ENCODE peak calls at places on chromosomes 2 and 18, in seven cellular contexts. W is right lobe of liver, K is prostate gland, A is lower leg skin, C is upper lobe of right lung, I is fibroblast of mammary gland, J is HL-60. E is an unnamed sample.

GRCh38 chr2:26292646-26293045 is 47.9 kb downstream of the HADHB start:
- DNase-seq in J (no peak), I (peak; percentile 67), C (no peak), W (no peak), A (no peak), K (no peak), E (peak; percentile 41)

GRCh38 chr2:62221141-62221540 is 25.2 kb downstream of the B3GNT2 start:
- DNase-seq in J (no peak), A (no peak), C (no peak), W (no peak), K (no peak), I (peak; percentile 62), E (peak; percentile 87)

GRCh38 chr2:168699834-168700417 is 102.5 kb upstream of the NOSTRIN start:
- DNase-seq in W (peak; percentile 94), C (no peak), J (no peak), I (peak; percentile 78), K (peak; percentile 25), A (peak; percentile 42), E (peak; percentile 91)

GRCh38 chr2:219620546-219620945 is 6.9 kb upstream of the SLC4A3 start:
- DNase-seq in W (no peak), J (no peak), A (no peak), C (no peak), K (no peak), I (no peak), E (no peak)

GRCh38 chr2:85243101-85244072 is 84.4 kb downstream of the TGOLN2 start:
- DNase-seq in K (no peak), A (no peak), C (peak; percentile 78), W (no peak), J (no peak), I (peak; percentile 27), E (no peak)

GRCh38 chr2:50143822-50144575 is 887.9 kb downstream of the NRXN1 start:
- DNase-seq in I (peak; percentile 58), C (no peak), W (no peak), K (peak; percentile 31), A (no peak), J (no peak), E (peak; percentile 68)

GRCh38 chr2:104163611-104164157 is 690.2 kb upstream of the POU3F3 start:
- DNase-seq in W (no peak), J (no peak), C (no peak), I (peak; percentile 1), K (no peak), A (no peak), E (no peak)

GRCh38 chr2:28435796-28436425 is 43.3 kb downstream of the FOSL2 start:
- DNase-seq in C (no peak), J (no peak), K (no peak), I (no peak), A (no peak), W (no peak), E (no peak)

GRCh38 chr2:218402491-218402901 is 2.8 kb downstream of the CTDSP1 start:
- DNase-seq in I (no peak), W (no peak), K (no peak), A (no peak), J (no peak), C (no peak), E (no peak)

GRCh38 chr2:75525434-75526308 is 35.1 kb downstream of the EVA1A start:
- DNase-seq in C (no peak), J (no peak), I (peak; percentile 51), A (no peak), K (no peak), W (no peak), E (no peak)

GRCh38 chr2:169772651-169773050 is 26.0 kb upstream of the SSB start:
- DNase-seq in K (no peak), I (no peak), W (no peak), J (no peak), C (no peak), A (no peak), E (no peak)

GRCh38 chr2:184879671-184880070 is 281.3 kb downstream of the ZNF804A start:
- DNase-seq in J (no peak), I (no peak), W (no peak), C (no peak), K (no peak), A (no peak), E (peak; percentile 48)

GRCh38 chr18:23397907-23398306 is 55.2 kb upstream of the RIOK3 start:
- DNase-seq in J (no peak), K (no peak), C (no peak), I (no peak), W (no peak), A (no peak), E (no peak)

GRCh38 chr18:67400502-67401117 is 115.9 kb downstream of the DSEL start:
- DNase-seq in I (peak; percentile 42), W (no peak), J (no peak), C (no peak), A (no peak), K (no peak), E (peak; percentile 65)

GRCh38 chr18:58668897-58669296 is 2.4 kb upstream of the MALT1 start:
- DNase-seq in A (no peak), C (no peak), K (no peak), W (no peak), J (no peak), I (peak; percentile 73), E (peak; percentile 33)

DNA sequence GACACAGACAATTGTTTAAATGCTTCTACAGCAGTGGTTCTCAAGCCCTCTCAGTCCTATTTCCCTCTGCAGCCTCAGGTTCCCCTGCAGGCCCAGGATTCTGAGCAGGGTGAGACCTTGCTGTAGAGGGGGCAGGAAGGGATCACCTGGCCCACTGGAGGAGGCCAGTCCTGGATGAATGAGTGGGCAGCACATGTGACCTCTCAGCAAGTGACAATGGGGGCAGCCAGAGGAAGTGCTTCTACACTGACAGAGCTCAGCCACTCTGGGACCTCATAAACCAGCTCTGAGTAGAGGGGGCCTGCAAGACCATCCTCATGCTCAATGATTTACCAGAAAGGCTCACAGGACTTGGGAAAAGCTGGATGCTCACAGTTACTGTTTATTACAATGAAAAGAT is 63.2 kb downstream of the ASB1 start:
- DNase-seq in A (no peak), J (no peak), C (no peak), K (no peak), I (no peak), W (no peak), E (no peak)
- H3K4me3 ChIP-seq in A (no peak overlapping the region), J (no peak overlapping the region), C (no peak overlapping the region), K (no peak overlapping the region), I (no peak overlapping the region), W (no peak overlapping the region), E (no peak overlapping the region)

DNA sequence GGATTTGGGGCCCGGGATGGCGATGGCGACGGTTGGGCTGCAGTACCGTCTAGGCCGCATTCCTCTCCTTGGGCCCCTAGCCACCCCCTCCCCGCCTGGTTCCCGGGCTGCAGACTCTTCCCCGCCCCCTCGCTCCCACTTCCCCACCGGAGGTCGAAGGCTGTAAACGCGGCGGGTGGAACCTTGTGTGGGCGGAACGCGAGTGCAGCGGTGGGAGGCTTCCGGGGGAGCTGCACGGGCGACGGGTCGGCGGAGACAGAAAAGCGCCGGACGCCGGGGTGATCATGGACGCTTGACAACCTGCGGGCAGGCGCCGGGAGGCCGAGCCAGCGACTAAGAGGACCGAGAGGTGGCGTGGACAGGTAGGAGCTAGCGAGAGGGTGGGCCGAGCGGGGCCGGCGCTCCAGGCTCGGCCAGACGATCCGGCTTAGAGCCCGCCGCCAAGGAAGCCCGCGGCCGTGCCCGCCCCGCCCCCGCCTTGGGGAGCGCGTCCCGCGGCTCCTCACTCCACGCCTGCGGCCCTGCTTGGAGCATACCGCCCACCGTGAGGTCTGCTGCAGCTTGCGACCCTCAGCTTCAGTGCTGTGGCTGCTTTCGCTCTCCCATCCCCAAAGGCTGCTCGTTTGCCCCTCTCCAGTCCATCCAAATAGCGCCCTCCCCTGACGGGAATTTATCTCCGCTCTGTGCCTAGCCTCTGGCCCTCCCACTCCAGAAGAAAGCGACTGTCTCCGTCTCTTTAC is at the start of gene COPS7B:
- DNase-seq in C (peak; percentile 91), I (peak; percentile 75), A (peak; percentile 67), J (peak; percentile 81), K (peak; percentile 53), W (peak; percentile 85), E (peak; percentile 84)
- TF ChIP-seq CTCF in C (peak; percentile 23), I (peak; percentile 50), A (no peak), J (peak; percentile 63), K (no peak), W (no peak), E (peak; percentile 41)

DNA sequence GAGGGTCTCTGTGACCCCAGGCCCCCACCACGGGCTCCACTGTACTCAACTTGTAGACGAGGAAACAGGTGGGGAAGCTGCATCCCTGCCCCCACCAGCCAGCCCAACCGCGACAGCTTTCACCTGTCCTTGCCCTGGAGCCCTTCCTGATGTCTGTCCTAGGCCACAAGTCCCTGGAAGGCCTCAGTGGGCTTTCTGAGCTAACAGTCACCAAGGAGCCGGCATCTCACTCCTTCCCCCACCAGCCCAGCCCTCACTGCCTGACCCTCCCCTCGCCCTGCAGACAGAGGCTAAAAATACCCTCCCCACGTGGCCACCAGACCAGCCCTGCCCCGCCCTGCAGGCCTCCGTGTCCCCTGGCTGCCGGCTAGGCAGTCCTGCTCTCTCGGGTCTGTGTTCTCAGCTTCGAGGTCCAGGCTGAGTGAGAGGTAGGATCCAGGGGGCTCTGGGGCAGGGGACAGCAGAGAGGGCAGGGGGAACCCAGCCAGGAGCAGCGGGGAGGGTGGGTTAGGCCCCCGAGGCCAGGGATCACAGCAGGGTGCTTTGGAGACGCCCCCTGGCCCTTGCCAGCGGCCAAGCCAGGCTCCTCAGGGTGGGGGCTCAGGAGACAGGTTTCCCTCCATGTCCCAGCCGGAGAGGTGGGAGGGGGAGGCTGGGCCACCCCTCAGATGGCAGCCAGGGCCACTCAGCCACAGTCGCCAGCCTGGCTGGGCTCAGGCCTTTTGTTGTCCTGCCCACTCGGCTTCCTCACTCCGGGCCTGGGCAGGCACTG is at the start of gene KLHL30:
- DNase-seq in A (no peak), C (no peak), K (no peak), W (no peak), J (no peak), I (no peak), E (no peak)
- H3K4me3 ChIP-seq in A (no peak within 1 kb of the TSS), C (peak within 1 kb of the TSS; percentile 23), K (no peak within 1 kb of the TSS), W (no peak within 1 kb of the TSS), J (no peak within 1 kb of the TSS), I (no peak within 1 kb of the TSS), E (no peak within 1 kb of the TSS)

GRCh38 chr2:233031556-233032500 is 644 bp upstream of the NEU2 start:
- DNase-seq in C (no peak), K (no peak), J (no peak), A (no peak), W (no peak), I (no peak), E (no peak)
- TF ChIP-seq CTCF in C (no peak), K (no peak), J (no peak), A (no peak), W (no peak), I (no peak), E (no peak)

GRCh38 chr18:44942073-44942472 is 261.4 kb downstream of the SETBP1 start:
- DNase-seq in A (no peak), C (no peak), K (no peak), J (no peak), I (no peak), W (no peak), E (no peak)

GRCh38 chr18:44939037-44939665 is 258.5 kb downstream of the SETBP1 start:
- DNase-seq in W (no peak), C (no peak), I (peak; percentile 24), K (no peak), J (no peak), A (no peak), E (no peak)

GRCh38 chr18:44938396-44939036 is 257.8 kb downstream of the SETBP1 start:
- DNase-seq in J (no peak), A (no peak), C (no peak), K (peak; percentile 22), I (no peak), W (no peak), E (no peak)

GRCh38 chr18:44943201-44943881 is 262.7 kb downstream of the SETBP1 start:
- DNase-seq in A (no peak), C (no peak), W (no peak), I (peak; percentile 48), J (no peak), K (no peak), E (peak; percentile 3)

GRCh38 chr18:44941519-44941918 is 260.8 kb downstream of the SETBP1 start:
- DNase-seq in W (no peak), K (no peak), I (no peak), J (no peak), C (no peak), A (no peak), E (no peak)
- H3K4me3 ChIP-seq in W (no peak overlapping the region), K (no peak overlapping the region), I (no peak overlapping the region), J (no peak overlapping the region), C (no peak overlapping the region), A (no peak overlapping the region), E (no peak overlapping the region)